ENCODE peak calls at places on chromosomes 12 and 14, in six cellular contexts. S is AG10803; M is CD8-positive, alpha-beta T cell; H is brain microvascular endothelial cell; P is GM12865; K is endothelial cell. A is an unnamed sample.

GRCh38 chr12:111033281-111034147 is 113.1 kb upstream of the MYL2 start:
- DNase-seq in S (no peak), M (no peak), H (no peak), P (no peak), K (peak), A (no peak)

GRCh38 chr12:102976609-102977280 is 19.3 kb downstream of the ASCL1 start:
- DNase-seq in S (no peak), M (no peak), H (no peak), P (no peak), K (no peak), A (no peak)

GRCh38 chr14:56333361-56334279 is 215.4 kb downstream of the PELI2 start:
- DNase-seq in S (peak), M (no peak), H (peak), P (no peak), K (no peak), A (no peak)

GRCh38 chr12:89576572-89577220 is 50.8 kb upstream of the POC1B start:
- DNase-seq in S (no peak), M (no peak), H (no peak), P (no peak), K (no peak), A (no peak)

GRCh38 chr14:65103150-65103760 is 938 bp upstream of the MAX start:
- DNase-seq in S (peak), M (no peak), H (peak), P (peak), K (no peak), A (peak)

GRCh38 chr12:113189361-113189760 is 3.8 kb downstream of the RITA1 start:
- DNase-seq in S (no peak), M (no peak), H (no peak), P (no peak), K (no peak), A (no peak)

GRCh38 chr12:120994589-120995337 is 16.4 kb downstream of the HNF1A start:
- DNase-seq in S (no peak), M (no peak), H (no peak), P (no peak), K (no peak), A (no peak)

GRCh38 chr12:11408096-11408495 is 12.7 kb upstream of the PRB2 start:
- DNase-seq in S (no peak), M (no peak), H (no peak), P (no peak), K (no peak), A (no peak)

GRCh38 chr14:102930753-102931579 is 8.5 kb downstream of the AMN start:
- DNase-seq in S (peak), M (no peak), H (peak), P (no peak), K (no peak), A (no peak)

GRCh38 chr12:70351076-70351475 is 15.0 kb upstream of the KCNMB4 start:
- DNase-seq in S (no peak), M (no peak), H (no peak), P (no peak), K (no peak), A (no peak)

GRCh38 chr14:105153331-105153731 is 15.2 kb downstream of the JAG2 start:
- DNase-seq in S (no peak), M (no peak), H (no peak), P (no peak), K (no peak), A (no peak)

GRCh38 chr14:103688906-103689902 is 26.0 kb downstream of the XRCC3 start:
- DNase-seq in S (no peak), M (no peak), H (no peak), P (peak), K (no peak), A (peak)

GRCh38 chr12:94230357-94230905 is 82.1 kb downstream of the PLXNC1 start:
- DNase-seq in S (no peak), M (no peak), H (no peak), P (peak), K (no peak), A (no peak)

GRCh38 chr14:86961106-86961716 is 1031.8 kb downstream of the GALC start:
- DNase-seq in S (peak), M (no peak), H (no peak), P (peak), K (peak), A (no peak)

GRCh38 chr14:86954623-86955022 is 1038.4 kb downstream of the GALC start:
- DNase-seq in S (no peak), M (no peak), H (no peak), P (no peak), K (no peak), A (no peak)

DNA sequence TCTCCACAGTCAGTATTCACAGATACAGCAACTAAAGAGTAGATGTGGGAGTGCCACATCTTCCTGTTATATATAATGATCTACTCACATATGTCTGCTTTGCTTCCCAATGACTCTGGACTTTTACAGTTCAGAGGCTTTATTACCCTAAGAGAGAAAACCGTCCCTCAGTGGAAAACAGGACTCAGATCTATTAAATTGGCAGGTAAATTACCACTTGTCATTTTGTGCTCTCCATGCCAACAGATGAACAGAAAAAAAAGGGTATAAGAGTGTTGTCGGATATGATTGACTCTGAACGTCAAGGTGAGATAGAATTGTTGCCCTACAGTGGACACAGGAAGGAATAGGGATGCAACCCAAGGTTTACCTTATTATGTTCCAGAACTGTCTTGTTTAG is 1037.0 kb downstream of the GALC start:
- DNase-seq in S (no peak), M (no peak), H (no peak), P (no peak), K (no peak), A (no peak)
- TF ChIP-seq CTCF in S (no peak), M (no peak), H (no peak), P (no peak), K (no peak), A (no peak)

DNA sequence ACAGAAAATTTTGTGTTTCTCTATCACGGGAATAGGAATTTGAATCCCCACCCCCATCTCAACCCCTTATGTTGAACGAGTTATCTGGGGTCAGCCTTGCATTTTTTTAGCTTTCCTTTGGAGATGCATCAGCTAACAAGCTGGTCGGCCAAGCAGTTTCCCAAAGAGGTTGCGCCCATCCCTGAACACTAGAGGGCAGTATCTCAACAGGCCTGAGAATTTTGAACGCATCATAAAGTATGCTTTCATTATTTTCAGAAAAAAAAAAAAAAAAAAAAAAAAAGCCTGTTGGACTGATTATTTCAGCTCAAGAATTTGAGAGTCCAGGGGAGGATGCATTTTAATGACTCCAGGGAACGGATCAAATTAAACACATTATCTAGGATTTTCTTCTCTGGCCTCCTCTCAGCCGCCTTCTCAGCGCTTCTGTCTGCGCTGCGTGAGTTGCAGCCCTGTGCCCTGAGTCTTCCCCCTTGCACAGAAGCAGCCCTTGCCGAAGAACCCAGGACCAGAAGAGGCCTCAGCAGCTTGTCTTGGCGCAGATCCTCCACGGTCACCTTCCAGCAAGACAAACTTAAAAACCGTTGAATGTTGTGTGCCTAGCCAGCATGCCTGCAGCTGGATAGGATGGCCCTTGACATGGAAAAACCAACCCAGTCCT is 76.5 kb upstream of the GZMB start:
- DNase-seq in S (peak), M (peak), H (peak), P (peak), K (peak), A (peak)
- TF ChIP-seq CTCF in S (peak), M (peak), H (peak), P (peak), K (peak), A (peak)

DNA sequence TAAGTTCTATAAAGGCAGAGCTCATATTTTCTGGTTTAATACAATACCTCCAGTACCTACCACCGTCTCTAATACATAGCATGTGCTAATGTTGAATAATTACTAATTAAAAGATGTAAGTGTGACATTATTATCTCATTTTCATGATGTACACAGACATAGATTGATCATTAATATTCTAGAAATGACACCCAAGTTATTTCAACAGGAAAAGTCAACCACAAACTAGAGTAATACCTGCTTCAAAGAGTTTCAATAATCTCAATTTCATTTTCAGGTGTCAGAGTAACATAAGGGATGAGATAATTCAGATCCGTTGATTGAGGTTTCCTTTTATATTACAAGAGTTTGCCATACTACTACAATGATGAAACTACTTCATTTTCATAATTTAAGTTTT is 388.9 kb downstream of the SOX5 start:
- DNase-seq in S (no peak), M (no peak), H (no peak), P (peak), K (no peak), A (no peak)
- TF ChIP-seq CTCF in S (no peak), M (no peak), H (no peak), P (no peak), K (no peak), A (no peak)

GRCh38 chr14:68655961-68656360 is 136.9 kb downstream of the ZFP36L1 start:
- DNase-seq in S (no peak), M (no peak), H (no peak), P (peak), K (no peak), A (peak)
- TF ChIP-seq CTCF in S (peak), M (no peak), H (peak), P (peak), K (no peak), A (no peak)

GRCh38 chr14:84493779-84494178 is 1036.2 kb upstream of the FLRT2 start:
- DNase-seq in S (no peak), M (no peak), H (peak), P (no peak), K (no peak), A (no peak)
- TF ChIP-seq CTCF in S (no peak), M (no peak), H (peak), P (no peak), K (no peak), A (no peak)

GRCh38 chr12:65643171-65643570 is 181.1 kb upstream of the HMGA2 start:
- DNase-seq in S (no peak), M (no peak), H (no peak), P (no peak), K (no peak), A (no peak)
- TF ChIP-seq CTCF in S (no peak), M (no peak), H (no peak), P (no peak), K (no peak), A (no peak)

GRCh38 chr14:70097576-70098256 is 91.0 kb downstream of the SLC8A3 start:
- DNase-seq in S (no peak), M (no peak), H (no peak), P (no peak), K (no peak), A (no peak)

GRCh38 chr14:70094631-70095030 is 94.1 kb downstream of the SLC8A3 start:
- DNase-seq in S (no peak), M (no peak), H (no peak), P (no peak), K (no peak), A (no peak)

GRCh38 chr14:70098257-70098809 is 90.4 kb downstream of the SLC8A3 start:
- DNase-seq in S (peak), M (no peak), H (no peak), P (no peak), K (no peak), A (no peak)

GRCh38 chr14:70094106-70094505 is 94.6 kb downstream of the SLC8A3 start:
- DNase-seq in S (no peak), M (no peak), H (no peak), P (no peak), K (no peak), A (no peak)

DNA sequence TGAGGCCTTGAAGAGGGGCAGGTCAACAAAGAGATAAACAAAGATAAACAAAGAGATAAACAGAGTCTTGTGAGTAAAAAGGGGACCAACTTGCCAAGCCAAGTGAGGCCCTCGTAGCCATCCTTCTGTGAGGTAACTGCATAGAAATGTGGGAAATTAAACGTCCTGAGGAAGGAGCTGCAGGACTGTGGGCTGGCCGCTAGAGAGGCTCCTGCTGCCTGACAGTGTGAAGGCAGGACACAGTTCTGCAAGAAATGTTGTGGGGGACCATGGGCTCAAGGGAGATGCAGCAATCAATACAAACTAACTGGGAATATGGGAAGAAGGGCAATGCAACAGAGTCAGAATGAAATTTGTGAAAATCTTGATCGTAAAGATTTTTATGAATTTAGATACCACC is 91.9 kb downstream of the SLC8A3 start:
- DNase-seq in S (no peak), M (no peak), H (peak), P (no peak), K (peak), A (no peak)
- TF ChIP-seq CTCF in S (peak), M (no peak), H (peak), P (no peak), K (peak), A (no peak)

GRCh38 chr12:72272731-72273498 is 745 bp downstream of the TRHDE start:
- DNase-seq in S (no peak), M (no peak), H (no peak), P (no peak), K (peak), A (peak)
- TF ChIP-seq CTCF in S (no peak), M (no peak), H (peak), P (no peak), K (no peak), A (no peak)

GRCh38 chr14:77290705-77291104 is 19.7 kb upstream of the NGB start:
- DNase-seq in S (no peak), M (no peak), H (peak), P (no peak), K (no peak), A (no peak)
- TF ChIP-seq CTCF in S (no peak), M (no peak), H (peak), P (peak), K (peak), A (no peak)